ENCODE peak calls at places on chromosomes 1 and 21, in eight cellular contexts. C is nephron progenitor cell, O is GM20000, P is A549, K is heart left ventricle, M is AG04450, T is neural crest cell, W is WERI-Rb-1. B is an unnamed sample.

GRCh38 chr1:3745590-3746381 is 6.5 kb upstream of the CCDC27 start:
- DNase-seq in C (no peak), O (no peak), P (no peak), K (no peak), M (no peak), T (no peak), W (no peak), B (no peak)

GRCh38 chr1:85059563-85059962 is 11.3 kb upstream of the MCOLN3 start:
- DNase-seq in C (no peak), O (no peak), P (no peak), K (no peak), M (no peak), T (no peak), W (no peak), B (no peak)

GRCh38 chr1:211734791-211735190 is 59.4 kb upstream of the NEK2 start:
- DNase-seq in C (no peak), O (no peak), P (no peak), K (no peak), M (no peak), T (no peak), W (no peak), B (no peak)

GRCh38 chr1:209527993-209528392 is 55.5 kb upstream of the CAMK1G start:
- DNase-seq in C (peak), O (no peak), P (peak), K (no peak), M (no peak), T (no peak), W (no peak), B (no peak)

GRCh38 chr1:192810253-192810880 is 1.5 kb downstream of the RGS2 start:
- DNase-seq in C (peak), O (peak), P (no peak), K (no peak), M (peak), T (no peak), W (peak), B (no peak)

GRCh38 chr21:41631564-41632461 is 123.9 kb upstream of the TMPRSS2 start:
- DNase-seq in C (no peak), O (no peak), P (peak), K (no peak), M (no peak), T (no peak), W (no peak), B (no peak)

GRCh38 chr1:53619811-53620619 is 118.9 kb downstream of the GLIS1 start:
- DNase-seq in C (peak), O (no peak), P (no peak), K (no peak), M (peak), T (no peak), W (no peak), B (no peak)

GRCh38 chr1:36938807-36939206 is 95.5 kb downstream of the GRIK3 start:
- DNase-seq in C (no peak), O (no peak), P (no peak), K (no peak), M (no peak), T (no peak), W (no peak), B (no peak)

GRCh38 chr1:110102081-110102480 is 10.2 kb upstream of the UBL4B start:
- DNase-seq in C (no peak), O (peak), P (no peak), K (no peak), M (no peak), T (no peak), W (no peak), B (no peak)

GRCh38 chr1:12203216-12204007 is 26.4 kb upstream of the VPS13D start:
- DNase-seq in C (no peak), O (no peak), P (no peak), K (no peak), M (no peak), T (no peak), W (peak), B (no peak)

GRCh38 chr1:26706315-26706714 is 10.5 kb downstream of the ARID1A start:
- DNase-seq in C (no peak), O (no peak), P (no peak), K (no peak), M (no peak), T (no peak), W (no peak), B (no peak)

GRCh38 chr1:24702511-24703293 is 42.5 kb upstream of the CLIC4 start:
- DNase-seq in C (no peak), O (no peak), P (no peak), K (no peak), M (no peak), T (no peak), W (peak), B (no peak)

GRCh38 chr1:108016451-108016920 is 51.5 kb upstream of the VAV3 start:
- DNase-seq in C (no peak), O (no peak), P (no peak), K (no peak), M (no peak), T (no peak), W (no peak), B (no peak)

DNA sequence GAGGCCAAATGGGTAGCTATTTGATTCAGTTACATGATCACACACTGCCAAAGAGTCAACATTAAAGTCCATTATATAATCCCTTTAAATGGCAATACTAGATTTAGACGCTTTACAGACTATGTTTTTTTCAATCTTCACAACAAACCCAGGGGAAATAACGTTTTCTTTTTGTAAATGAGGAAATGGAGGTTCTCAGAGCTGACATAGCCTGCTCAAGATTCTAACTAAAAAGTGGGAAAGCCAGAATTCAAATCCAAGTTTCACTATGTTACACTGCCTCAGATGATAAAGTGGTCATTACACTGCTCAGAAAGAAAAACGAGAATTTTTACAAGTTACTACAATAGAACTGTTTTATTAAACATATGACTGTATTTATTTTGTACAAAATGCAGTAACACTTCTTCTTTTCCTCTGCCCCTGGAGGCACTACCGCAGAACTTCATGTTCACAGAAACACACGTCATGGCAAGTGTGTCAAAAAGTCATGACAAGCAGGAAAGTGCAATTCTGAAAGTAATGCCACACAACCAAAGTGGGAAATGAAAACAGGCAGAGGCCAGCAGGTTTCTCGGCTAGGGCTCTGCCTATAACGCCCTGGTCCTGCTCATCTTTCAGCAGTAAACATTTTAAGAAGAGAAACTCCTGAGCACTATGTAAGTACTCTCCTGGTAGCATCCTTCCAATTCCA is 19.0 kb downstream of the THEMIS2 start:
- DNase-seq in C (no peak), O (peak), P (no peak), K (no peak), M (no peak), T (no peak), W (no peak), B (no peak)
- TF ChIP-seq CTCF in C (no peak), O (no peak), P (no peak), K (no peak), M (no peak), T (no peak), W (no peak), B (no peak)

GRCh38 chr1:172399369-172400072 is 21.0 kb upstream of the C1orf105 start:
- DNase-seq in C (no peak), O (peak), P (peak), K (peak), M (peak), T (peak), W (no peak), B (peak)
- TF ChIP-seq CTCF in C (peak), O (no peak), P (peak), K (peak), M (peak), T (peak), W (peak), B (peak)

DNA sequence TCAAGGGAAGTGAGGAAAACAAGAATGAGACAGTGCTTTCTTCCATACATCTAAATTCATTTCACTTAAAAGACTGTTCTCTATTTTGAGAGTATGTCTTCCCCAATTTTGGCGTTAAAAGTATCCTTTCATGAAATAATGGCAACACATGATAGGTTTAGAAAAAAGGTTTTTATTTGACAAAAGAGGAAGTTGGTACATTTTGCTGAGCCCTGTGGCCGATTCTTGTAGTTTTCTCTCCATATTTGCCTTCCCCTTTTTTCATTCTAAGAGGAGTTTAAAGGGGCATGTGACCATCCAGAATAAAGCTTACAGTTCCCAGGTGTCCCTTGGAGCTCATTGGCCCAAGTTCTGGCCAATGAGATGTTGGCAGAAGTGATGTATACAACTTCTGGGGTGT is 140.4 kb upstream of the KCNE2 start:
- DNase-seq in C (no peak), O (no peak), P (no peak), K (no peak), M (no peak), T (no peak), W (no peak), B (no peak)
- TF ChIP-seq CTCF in C (no peak), O (no peak), P (no peak), K (no peak), M (no peak), T (no peak), W (no peak), B (no peak)

GRCh38 chr1:204278973-204279372 is 65.2 kb upstream of the GOLT1A start:
- DNase-seq in C (no peak), O (no peak), P (no peak), K (no peak), M (no peak), T (no peak), W (peak), B (no peak)
- TF ChIP-seq CTCF in C (no peak), O (no peak), P (no peak), K (no peak), M (no peak), T (no peak), W (no peak), B (no peak)

GRCh38 chr1:63004868-63005267 is 220.9 kb downstream of the ATG4C start:
- DNase-seq in C (no peak), O (peak), P (peak), K (no peak), M (no peak), T (no peak), W (peak), B (no peak)
- TF ChIP-seq CTCF in C (peak), O (no peak), P (peak), K (no peak), M (no peak), T (peak), W (peak), B (no peak)

GRCh38 chr1:21244986-21245687 is 45.1 kb downstream of the ECE1 start:
- DNase-seq in C (no peak), O (no peak), P (no peak), K (no peak), M (no peak), T (no peak), W (no peak), B (no peak)
- TF ChIP-seq CTCF in C (peak), O (no peak), P (peak), K (no peak), M (peak), T (peak), W (peak), B (no peak)

DNA sequence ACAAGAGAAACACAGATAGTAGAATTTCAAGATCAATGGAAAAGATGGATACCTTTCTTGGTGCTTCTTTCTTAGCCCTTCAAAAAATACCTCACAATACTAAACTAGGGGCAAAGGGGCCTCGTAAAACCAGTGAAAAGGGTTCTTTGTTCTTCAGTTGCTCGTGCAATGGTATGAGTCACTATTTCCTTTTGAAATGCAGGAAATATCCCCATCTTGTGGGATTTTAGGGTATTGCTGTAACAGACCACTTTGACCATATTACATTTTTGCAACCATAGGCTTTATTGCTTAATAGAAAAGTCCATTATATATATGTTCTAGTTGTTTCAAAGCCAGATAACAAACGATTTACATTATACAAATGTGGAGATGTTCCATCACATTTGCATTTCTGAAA is 88.7 kb upstream of the PKN2 start:
- DNase-seq in C (no peak), O (peak), P (no peak), K (no peak), M (peak), T (no peak), W (no peak), B (no peak)
- TF ChIP-seq CTCF in C (no peak), O (peak), P (no peak), K (no peak), M (peak), T (peak), W (no peak), B (no peak)

DNA sequence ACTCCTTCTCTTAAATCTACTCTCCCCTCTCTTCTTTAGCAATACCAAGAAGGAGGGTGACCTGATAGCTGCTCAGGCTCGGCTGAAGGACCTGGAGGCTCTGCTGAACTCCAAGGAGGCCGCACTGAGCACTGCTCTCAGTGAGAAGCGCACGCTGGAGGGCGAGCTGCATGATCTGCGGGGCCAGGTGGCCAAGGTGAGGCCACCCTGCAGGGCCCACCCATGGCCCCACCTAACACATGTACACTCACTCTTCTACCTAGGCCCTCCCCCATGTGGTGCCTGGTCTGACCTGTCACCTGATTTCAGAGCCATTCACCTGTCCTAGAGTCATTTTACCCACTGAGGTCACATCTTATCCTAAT is 16.0 kb downstream of the LMNA start:
- DNase-seq in C (no peak), O (no peak), P (no peak), K (no peak), M (no peak), T (no peak), W (no peak), B (no peak)
- TF ChIP-seq CTCF in C (no peak), O (no peak), P (no peak), K (no peak), M (no peak), T (no peak), W (no peak), B (no peak)

DNA sequence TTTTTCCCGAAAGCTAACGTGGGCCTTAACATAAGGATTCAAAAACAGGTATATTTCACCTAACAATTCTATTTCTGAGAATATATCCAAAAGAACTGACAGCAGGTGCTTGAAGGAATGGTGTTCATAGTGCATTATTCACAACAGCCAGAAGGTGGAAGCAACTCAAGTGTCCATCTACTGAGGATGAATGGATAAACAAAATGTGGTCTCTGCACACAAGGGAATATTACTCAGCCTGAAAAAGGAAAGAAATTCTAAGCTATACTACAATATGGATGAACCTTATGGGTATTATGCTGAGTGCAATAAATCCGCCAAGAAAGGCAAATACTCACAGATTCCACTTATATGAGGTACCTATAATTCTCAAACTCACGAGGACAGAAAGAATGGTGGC is 6.1 kb upstream of the RIPPLY3 start:
- DNase-seq in C (no peak), O (no peak), P (no peak), K (no peak), M (no peak), T (no peak), W (no peak), B (no peak)
- TF ChIP-seq CTCF in C (no peak), O (no peak), P (peak), K (no peak), M (no peak), T (peak), W (peak), B (no peak)

GRCh38 chr1:166785987-166786386 is 53.3 kb upstream of the POGK start:
- DNase-seq in C (no peak), O (no peak), P (no peak), K (no peak), M (no peak), T (no peak), W (no peak), B (no peak)
- TF ChIP-seq CTCF in C (no peak), O (no peak), P (no peak), K (no peak), M (no peak), T (no peak), W (no peak), B (no peak)